ENCODE peak calls at places on chromosomes 16 and 17, in eight cellular contexts. I, S, E, L, H, O, P and W are unnamed samples.

GRCh38 chr17:45382226-45382625 is 50.4 kb downstream of the ARHGAP27 start:
- DNase-seq in I (no peak), S (peak), E (no peak), L (no peak), H (no peak), O (no peak), P (no peak), W (no peak)

GRCh38 chr16:10552998-10553491 is 27.4 kb downstream of the EMP2 start:
- DNase-seq in I (no peak), S (peak), E (no peak), L (no peak), H (no peak), O (no peak), P (peak), W (no peak)

GRCh38 chr17:63519972-63520882 is 2.9 kb upstream of the KCNH6 start:
- DNase-seq in I (peak), S (no peak), E (no peak), L (no peak), H (peak), O (peak), P (no peak), W (no peak)

GRCh38 chr17:72183194-72183685 is 62.4 kb downstream of the SOX9 start:
- DNase-seq in I (peak), S (no peak), E (peak), L (no peak), H (peak), O (no peak), P (no peak), W (no peak)

GRCh38 chr17:38663125-38663751 is 11.5 kb downstream of the EPOP start:
- DNase-seq in I (peak), S (peak), E (no peak), L (peak), H (no peak), O (peak), P (peak), W (peak)

GRCh38 chr16:70304892-70305448 is 6.0 kb downstream of the DDX19B start:
- DNase-seq in I (peak), S (no peak), E (peak), L (no peak), H (no peak), O (no peak), P (no peak), W (no peak)

GRCh38 chr16:68005786-68006286 is 6.6 kb upstream of the DPEP2 start:
- DNase-seq in I (no peak), S (peak), E (no peak), L (no peak), H (no peak), O (no peak), P (peak), W (no peak)

GRCh38 chr17:68603027-68603426 is 1.9 kb upstream of the FAM20A start:
- DNase-seq in I (no peak), S (no peak), E (peak), L (no peak), H (no peak), O (no peak), P (no peak), W (no peak)

GRCh38 chr16:2465653-2466415 is 5.3 kb upstream of the NTN3 start:
- DNase-seq in I (peak), S (no peak), E (no peak), L (no peak), H (no peak), O (no peak), P (no peak), W (no peak)
- TF ChIP-seq CTCF in I (no peak), S (peak), E (no peak), L (no peak), H (no peak), O (peak), P (peak), W (peak)

DNA sequence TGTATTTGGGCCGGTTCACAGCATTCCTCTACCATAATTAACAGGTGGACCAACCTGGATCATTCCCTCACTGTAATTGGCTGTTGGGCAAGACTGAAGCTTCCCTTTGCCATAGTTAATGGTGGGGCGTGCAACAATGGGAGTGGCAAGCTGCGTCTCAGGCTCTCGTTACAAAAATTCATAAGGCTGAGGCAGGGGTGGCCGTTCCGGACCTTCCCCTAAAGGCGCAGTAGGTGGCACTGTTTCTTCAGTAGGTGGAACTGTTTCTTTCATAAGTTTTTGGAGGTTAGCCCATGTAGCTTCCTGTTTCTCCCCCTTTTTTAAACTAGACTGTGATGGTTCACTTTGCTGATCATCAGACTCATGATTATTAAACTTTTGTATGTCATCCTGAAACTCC is 17.0 kb upstream of the TMC5 start:
- DNase-seq in I (no peak), S (no peak), E (peak), L (no peak), H (no peak), O (no peak), P (no peak), W (no peak)
- TF ChIP-seq CTCF in I (peak), S (peak), E (no peak), L (no peak), H (no peak), O (no peak), P (no peak), W (no peak)

GRCh38 chr17:57691939-57692338 is 53.2 kb downstream of the CCDC182 start:
- DNase-seq in I (no peak), S (no peak), E (no peak), L (no peak), H (no peak), O (no peak), P (no peak), W (no peak)

GRCh38 chr17:57689254-57689653 is 55.8 kb downstream of the CCDC182 start:
- DNase-seq in I (no peak), S (no peak), E (no peak), L (no peak), H (no peak), O (no peak), P (no peak), W (no peak)

GRCh38 chr17:57694051-57694450 is 51.0 kb downstream of the CCDC182 start:
- DNase-seq in I (no peak), S (no peak), E (no peak), L (no peak), H (no peak), O (no peak), P (no peak), W (no peak)

GRCh38 chr17:57696050-57696449 is 49.0 kb downstream of the CCDC182 start:
- DNase-seq in I (no peak), S (no peak), E (no peak), L (no peak), H (no peak), O (no peak), P (no peak), W (no peak)

DNA sequence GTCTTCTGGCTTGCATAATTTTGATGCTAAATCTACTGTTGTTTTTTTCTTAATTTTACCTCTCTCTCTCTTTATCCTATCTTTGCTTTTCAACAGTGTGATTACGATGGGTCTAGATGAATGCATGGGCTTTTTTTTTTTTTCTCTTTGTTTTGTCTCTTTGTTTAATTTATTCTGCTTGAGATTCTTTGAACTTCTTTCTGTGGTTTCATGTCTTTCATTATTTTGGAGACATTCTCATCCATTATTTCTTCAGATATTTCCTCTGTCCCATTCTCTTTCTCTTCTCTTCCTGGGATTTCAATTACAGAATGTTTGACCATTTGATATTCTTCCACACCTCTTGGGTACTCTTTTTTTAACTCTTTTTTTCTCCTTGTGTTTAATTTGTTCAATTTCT is 52.3 kb downstream of the CCDC182 start:
- DNase-seq in I (no peak), S (no peak), E (no peak), L (no peak), H (no peak), O (no peak), P (no peak), W (no peak)
- TF ChIP-seq CTCF in I (no peak), S (no peak), E (no peak), L (no peak), H (no peak), O (no peak), P (no peak), W (no peak)

DNA sequence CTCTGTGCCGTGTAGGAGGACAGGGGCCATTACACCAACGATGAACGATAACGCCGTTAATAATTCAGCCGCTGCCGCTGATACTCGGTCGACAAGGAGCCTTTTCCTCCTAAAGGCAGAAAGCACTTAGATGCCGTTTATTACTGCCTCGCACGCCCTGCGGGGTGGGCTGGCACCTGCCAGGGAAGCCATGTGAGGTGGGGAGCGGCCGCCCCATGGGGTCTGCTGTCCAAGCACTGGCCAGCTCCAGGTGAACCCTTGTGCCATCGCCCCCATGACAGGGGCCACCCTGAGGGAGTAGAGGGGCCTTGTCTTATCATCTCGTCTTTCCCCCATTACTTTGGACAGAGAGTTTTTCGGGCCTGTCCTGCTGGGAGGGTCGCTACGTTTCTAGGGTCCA is 33.4 kb downstream of the TBC1D16 start:
- DNase-seq in I (no peak), S (no peak), E (no peak), L (no peak), H (no peak), O (no peak), P (no peak), W (no peak)
- TF ChIP-seq CTCF in I (no peak), S (no peak), E (no peak), L (no peak), H (no peak), O (no peak), P (no peak), W (no peak)